ENCODE peak calls at places on chromosomes 4 and X, in nine cellular contexts. E is GM23338; J is lower lobe of right lung; A is heart left ventricle; T is CD4-positive, alpha-beta T cell; G is AG04450; W is prostate gland; F is H9; S is cardiac muscle cell. U is an unnamed sample.
A peak's percentile ranks its signal among the peaks of the same experiment; 100 is the strongest.

GRCh38 chr4:106775636-106776035 is 260.5 kb downstream of the DKK2 start:
- DNase-seq in G (no peak), J (no peak), W (no peak), E (no peak), A (no peak), S (no peak), F (no peak), T (no peak), U (no peak)

GRCh38 chr4:176191974-176192373 is 3.4 kb downstream of the SPATA4 start:
- DNase-seq in S (no peak), A (no peak), E (no peak), T (no peak), G (no peak), F (no peak), W (no peak), J (no peak), U (no peak)

GRCh38 chrX:139206914-139207313 is 323.6 kb upstream of the F9 start:
- DNase-seq in J (no peak), W (no peak), E (no peak), F (no peak), A (no peak), G (no peak), S (no peak), T (no peak), U (no peak)

GRCh38 chrX:135396109-135396508 is 25.6 kb upstream of the SMIM10L2A start:
- DNase-seq in J (no peak), G (no peak), F (no peak), W (no peak), T (no peak), A (no peak), E (no peak), S (no peak), U (no peak)

GRCh38 chr4:6926681-6927478 is 17.3 kb downstream of the TBC1D14 start:
- DNase-seq in F (no peak), J (peak; percentile 83), T (peak; percentile 60), W (peak; percentile 71), E (no peak), A (peak; percentile 73), G (no peak), S (peak; percentile 27), U (no peak)

GRCh38 chrX:10677490-10677889 is 57.1 kb upstream of the MID1 start:
- DNase-seq in F (no peak), E (no peak), T (no peak), A (no peak), S (peak; percentile 11), J (no peak), G (no peak), W (no peak), U (no peak)

GRCh38 chrX:21509912-21510311 is 135.7 kb downstream of the CNKSR2 start:
- DNase-seq in T (no peak), F (no peak), S (no peak), E (no peak), W (no peak), J (no peak), G (no peak), A (no peak), U (no peak)

GRCh38 chr4:96677499-96677898 is 837.6 kb downstream of the PDHA2 start:
- DNase-seq in G (no peak), S (peak; percentile 47), W (no peak), F (no peak), J (no peak), A (no peak), E (no peak), T (no peak), U (no peak)

GRCh38 chrX:47278684-47279083 is 45.9 kb downstream of the USP11 start:
- DNase-seq in G (peak; percentile 44), W (no peak), S (no peak), T (no peak), J (no peak), F (no peak), A (no peak), E (no peak), U (no peak)

GRCh38 chrX:40109288-40110008 is 11.7 kb upstream of the BCOR start:
- DNase-seq in J (peak; percentile 73), S (peak; percentile 73), F (peak; percentile 73), A (peak; percentile 73), W (peak; percentile 54), G (no peak), E (peak; percentile 80), T (no peak), U (peak; percentile 81)

GRCh38 chr4:152843476-152844107 is 63.8 kb downstream of the ARFIP1 start:
- DNase-seq in S (no peak), G (no peak), F (peak; percentile 30), T (no peak), E (no peak), J (no peak), A (no peak), W (no peak), U (no peak)

GRCh38 chrX:10110984-10111363 is 45.8 kb upstream of the CLCN4 start:
- DNase-seq in T (peak; percentile 41), E (no peak), A (no peak), J (no peak), S (no peak), W (no peak), G (no peak), F (no peak), U (peak; percentile 2)

GRCh38 chrX:48514126-48514806 is 5.5 kb downstream of the PORCN start:
- DNase-seq in S (no peak), F (no peak), W (no peak), T (no peak), G (no peak), J (no peak), A (no peak), E (no peak), U (no peak)

GRCh38 chrX:76253432-76253831 is 80.6 kb downstream of the PBDC1 start:
- DNase-seq in G (peak; percentile 8), S (peak; percentile 53), J (no peak), F (peak; percentile 38), A (no peak), T (peak; percentile 34), W (peak; percentile 12), E (peak; percentile 66), U (peak; percentile 52)

GRCh38 chr4:84237008-84237407 is 262.1 kb downstream of the NKX6-1 start:
- DNase-seq in J (no peak), T (no peak), A (no peak), W (no peak), S (no peak), G (no peak), F (no peak), E (no peak), U (no peak)

GRCh38 chrX:53435997-53436396 is 1.8 kb upstream of the HSD17B10 start:
- DNase-seq in F (peak; percentile 48), G (no peak), J (peak; percentile 53), T (peak; percentile 49), S (peak; percentile 77), E (peak; percentile 79), W (peak; percentile 28), A (no peak), U (peak; percentile 68)

GRCh38 chr4:95636061-95636460 is 87.3 kb upstream of the UNC5C start:
- DNase-seq in A (no peak), F (no peak), S (no peak), T (no peak), E (no peak), J (no peak), W (no peak), G (no peak), U (no peak)

GRCh38 chr4:2066011-2066551 is 7.0 kb downstream of the NAT8L start:
- DNase-seq in W (no peak), A (peak; percentile 54), F (no peak), J (peak; percentile 41), E (no peak), G (no peak), S (no peak), T (no peak), U (no peak)

GRCh38 chr4:3204021-3204431 is 44.9 kb upstream of the MSANTD1 start:
- DNase-seq in W (no peak), S (peak; percentile 55), A (no peak), E (no peak), J (no peak), F (no peak), G (no peak), T (no peak), U (peak; percentile 13)

DNA sequence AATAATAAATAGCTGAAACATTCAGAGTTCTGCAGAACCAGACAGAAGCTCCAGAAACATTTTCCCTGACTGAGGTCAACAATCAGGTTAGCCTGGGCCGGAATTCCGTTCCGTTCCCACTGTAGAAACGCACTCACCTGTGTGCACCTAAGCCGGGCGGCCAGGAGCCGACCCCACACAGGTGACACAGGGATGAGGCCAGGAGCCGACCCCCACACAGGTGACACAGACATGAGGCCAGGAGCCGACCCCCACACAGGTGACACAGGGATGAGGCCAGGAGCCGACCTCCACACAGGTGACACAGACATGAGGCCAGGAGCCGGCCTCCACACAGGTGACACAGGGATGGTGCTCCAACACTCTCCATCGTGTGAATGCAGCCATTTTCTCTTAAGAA is 21.9 kb downstream of the FAT1 start:
- DNase-seq in S (no peak), A (no peak), F (no peak), J (no peak), W (no peak), E (no peak), G (no peak), T (no peak), U (no peak)
- H3K27ac ChIP-seq in S (peak overlapping the region; percentile 87), A (peak overlapping the region; percentile 81), F (no peak overlapping the region), J (peak overlapping the region; percentile 21), W (peak overlapping the region; percentile 34), E (peak overlapping the region; percentile 2), G (no peak overlapping the region), T (no peak overlapping the region), U (no peak overlapping the region)

DNA sequence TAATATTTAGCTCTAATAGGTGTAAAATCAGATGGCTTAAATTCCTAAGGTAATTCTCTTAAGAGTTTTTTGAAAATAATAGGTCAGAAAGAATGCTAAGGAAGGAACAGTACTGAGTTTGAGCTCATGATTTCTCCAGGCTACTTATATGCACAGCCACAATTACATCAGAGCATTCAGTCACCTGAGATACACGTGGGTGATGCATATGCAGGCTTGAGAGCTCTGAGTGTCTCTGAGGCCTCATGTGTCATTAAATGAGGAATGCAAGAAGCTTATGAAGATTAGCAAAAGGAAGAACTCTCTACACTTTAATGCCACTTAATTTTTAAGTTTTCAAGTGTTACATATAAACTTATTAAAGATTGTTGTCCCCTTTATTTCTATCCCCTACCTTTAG is 124.0 kb upstream of the STIM2 start:
- DNase-seq in S (no peak), A (no peak), J (no peak), G (no peak), W (no peak), T (no peak), E (no peak), F (no peak), U (no peak)
- H3K27ac ChIP-seq in S (no peak overlapping the region), A (no peak overlapping the region), J (no peak overlapping the region), G (no peak overlapping the region), W (no peak overlapping the region), T (no peak overlapping the region), E (no peak overlapping the region), F (no peak overlapping the region), U (no peak overlapping the region)

GRCh38 chrX:131741103-131741581 is 197.3 kb downstream of the OR13H1 start:
- DNase-seq in E (no peak), G (no peak), J (no peak), S (no peak), A (no peak), W (no peak), T (peak; percentile 77), F (no peak), U (no peak)
- H3K27ac ChIP-seq in E (no peak overlapping the region), G (no peak overlapping the region), J (no peak overlapping the region), S (no peak overlapping the region), A (peak overlapping the region; percentile 79), W (no peak overlapping the region), T (no peak overlapping the region), F (no peak overlapping the region), U (peak overlapping the region; percentile 69)

DNA sequence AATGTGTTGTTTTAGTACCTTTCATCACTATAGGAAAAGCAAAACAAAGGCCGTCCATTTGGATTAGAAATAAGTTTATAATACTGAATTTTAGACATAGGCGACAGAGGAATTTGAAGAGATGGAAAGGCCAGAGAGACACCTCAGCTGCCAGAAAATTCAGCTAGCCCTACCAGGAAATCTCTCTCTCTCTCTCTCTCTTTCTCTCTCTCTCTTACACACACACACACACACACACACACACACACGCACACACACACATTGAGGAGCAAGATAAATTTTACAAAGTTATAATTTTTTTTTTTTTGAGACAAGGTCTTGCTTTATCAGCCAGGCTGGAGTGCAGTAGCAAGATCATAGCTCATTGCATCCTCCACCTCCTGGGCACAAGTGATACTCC is 1.4 kb downstream of the XK start:
- DNase-seq in F (no peak), W (no peak), J (no peak), G (no peak), S (no peak), A (no peak), E (no peak), T (no peak), U (no peak)
- H3K27ac ChIP-seq in F (no peak overlapping the region), W (no peak overlapping the region), J (no peak overlapping the region), G (no peak overlapping the region), S (no peak overlapping the region), A (peak overlapping the region; percentile 86), E (no peak overlapping the region), T (no peak overlapping the region), U (no peak overlapping the region)

U was measured in thyroid gland.